ENCODE peak calls at places on chromosomes 7 and 10, in six cellular contexts. One of them, this sample, is unnamed. For H3K9me2, the result is how much of the 10 kb centered on the place peaks cover.

GRCh38 chr7:42832672-42833071 is 79.2 kb downstream of the C7orf25 start:
- DNase-seq in hepatocyte: no peak
- DNase-seq in PC-3: peak
- DNase-seq in GM23338: no peak
- DNase-seq in SK-N-SH: no peak
- DNase-seq in GM23248: no peak
- DNase-seq in this sample: no peak

GRCh38 chr7:2954433-2954853 is 89.2 kb downstream of the CARD11 start:
- DNase-seq in hepatocyte: no peak
- DNase-seq in PC-3: no peak
- DNase-seq in GM23338: no peak
- DNase-seq in SK-N-SH: no peak
- DNase-seq in GM23248: no peak
- DNase-seq in this sample: no peak

GRCh38 chr7:95411036-95411435 is 14.9 kb upstream of the PON3 start:
- DNase-seq in hepatocyte: no peak
- DNase-seq in PC-3: peak
- DNase-seq in GM23338: no peak
- DNase-seq in SK-N-SH: no peak
- DNase-seq in GM23248: no peak
- DNase-seq in this sample: no peak

GRCh38 chr7:33610918-33611317 is 294.4 kb upstream of the BMPER start:
- DNase-seq in hepatocyte: no peak
- DNase-seq in PC-3: no peak
- DNase-seq in GM23338: no peak
- DNase-seq in SK-N-SH: no peak
- DNase-seq in GM23248: no peak
- DNase-seq in this sample: no peak

GRCh38 chr7:116984917-116985316 is 31.6 kb downstream of the ST7 start:
- DNase-seq in hepatocyte: peak
- DNase-seq in PC-3: peak
- DNase-seq in GM23338: peak
- DNase-seq in SK-N-SH: peak
- DNase-seq in GM23248: peak
- DNase-seq in this sample: peak

GRCh38 chr7:75869776-75870379 is 9.0 kb upstream of the RHBDD2 start:
- DNase-seq in hepatocyte: no peak
- DNase-seq in PC-3: peak
- DNase-seq in GM23338: no peak
- DNase-seq in SK-N-SH: no peak
- DNase-seq in GM23248: no peak
- DNase-seq in this sample: no peak

GRCh38 chr10:117411440-117412428 is 36.5 kb upstream of the PDZD8 start:
- DNase-seq in hepatocyte: no peak
- DNase-seq in PC-3: no peak
- DNase-seq in GM23338: no peak
- DNase-seq in SK-N-SH: peak
- DNase-seq in GM23248: no peak
- DNase-seq in this sample: no peak

GRCh38 chr10:73044378-73045285 is 52.0 kb downstream of the P4HA1 start:
- DNase-seq in hepatocyte: no peak
- DNase-seq in PC-3: peak
- DNase-seq in GM23338: peak
- DNase-seq in SK-N-SH: no peak
- DNase-seq in GM23248: peak
- DNase-seq in this sample: no peak

GRCh38 chr7:33710608-33711007 is 194.7 kb upstream of the BMPER start:
- DNase-seq in hepatocyte: no peak
- DNase-seq in PC-3: no peak
- DNase-seq in GM23338: no peak
- DNase-seq in SK-N-SH: no peak
- DNase-seq in GM23248: peak
- DNase-seq in this sample: peak

GRCh38 chr7:151378496-151379192 is 31.2 kb downstream of the WDR86 start:
- DNase-seq in hepatocyte: no peak
- DNase-seq in PC-3: no peak
- DNase-seq in GM23338: no peak
- DNase-seq in SK-N-SH: no peak
- DNase-seq in GM23248: no peak
- DNase-seq in this sample: no peak

GRCh38 chr10:131269776-131270460 is 41.6 kb downstream of the TCERG1L start:
- DNase-seq in hepatocyte: no peak
- DNase-seq in PC-3: no peak
- DNase-seq in GM23338: no peak
- DNase-seq in SK-N-SH: peak
- DNase-seq in GM23248: no peak
- DNase-seq in this sample: no peak

GRCh38 chr10:75765705-75766104 is 334.3 kb downstream of the LRMDA start:
- DNase-seq in hepatocyte: no peak
- DNase-seq in PC-3: no peak
- DNase-seq in GM23338: no peak
- DNase-seq in SK-N-SH: no peak
- DNase-seq in GM23248: no peak
- DNase-seq in this sample: no peak

GRCh38 chr7:96739609-96740008 is 30.0 kb upstream of the SEM1 start:
- DNase-seq in hepatocyte: no peak
- DNase-seq in PC-3: no peak
- DNase-seq in GM23338: peak
- DNase-seq in SK-N-SH: no peak
- DNase-seq in GM23248: no peak
- DNase-seq in this sample: no peak

GRCh38 chr10:34960983-34961382 is 129.2 kb downstream of the CUL2 start:
- DNase-seq in hepatocyte: no peak
- DNase-seq in PC-3: peak
- DNase-seq in GM23338: peak
- DNase-seq in SK-N-SH: peak
- DNase-seq in GM23248: peak
- DNase-seq in this sample: no peak

GRCh38 chr10:120394446-120394845 is 62.6 kb upstream of the PLPP4 start:
- DNase-seq in hepatocyte: no peak
- DNase-seq in PC-3: no peak
- DNase-seq in GM23338: no peak
- DNase-seq in SK-N-SH: no peak
- DNase-seq in GM23248: no peak
- DNase-seq in this sample: no peak

GRCh38 chr10:99534939-99535763 is 2.4 kb downstream of the NKX2-3 start:
- DNase-seq in hepatocyte: peak
- DNase-seq in PC-3: peak
- DNase-seq in GM23338: peak
- DNase-seq in SK-N-SH: peak
- DNase-seq in GM23248: peak
- DNase-seq in this sample: no peak

GRCh38 chr7:115102738-115103137 is 180.8 kb downstream of the MDFIC start:
- DNase-seq in hepatocyte: no peak
- DNase-seq in PC-3: no peak
- DNase-seq in GM23338: no peak
- DNase-seq in SK-N-SH: no peak
- DNase-seq in GM23248: no peak
- DNase-seq in this sample: no peak

GRCh38 chr10:132227851-132228390 is 41.2 kb downstream of the DPYSL4 start:
- DNase-seq in hepatocyte: no peak
- DNase-seq in PC-3: no peak
- DNase-seq in GM23338: no peak
- DNase-seq in SK-N-SH: no peak
- DNase-seq in GM23248: no peak
- DNase-seq in this sample: no peak

GRCh38 chr7:151243411-151244155 is 4.9 kb downstream of the SMARCD3 start:
- DNase-seq in hepatocyte: no peak
- DNase-seq in PC-3: no peak
- DNase-seq in GM23338: no peak
- DNase-seq in SK-N-SH: no peak
- DNase-seq in GM23248: no peak
- DNase-seq in this sample: peak

GRCh38 chr7:158861004-158861787 is 4.8 kb downstream of the DYNC2I1 start:
- DNase-seq in hepatocyte: no peak
- DNase-seq in PC-3: no peak
- DNase-seq in GM23338: peak
- DNase-seq in SK-N-SH: no peak
- DNase-seq in GM23248: no peak
- DNase-seq in this sample: no peak

GRCh38 chr7:83941300-83941699 is 253.3 kb downstream of the SEMA3A start:
- DNase-seq in hepatocyte: no peak
- DNase-seq in PC-3: peak
- DNase-seq in GM23338: no peak
- DNase-seq in SK-N-SH: no peak
- DNase-seq in GM23248: no peak
- DNase-seq in this sample: no peak

GRCh38 chr7:92709150-92709549 is 119.0 kb upstream of the FAM133B start:
- DNase-seq in hepatocyte: no peak
- DNase-seq in PC-3: no peak
- DNase-seq in GM23338: peak
- DNase-seq in SK-N-SH: no peak
- DNase-seq in GM23248: no peak
- DNase-seq in this sample: no peak
- H3K9me2 ChIP-seq in hepatocyte: under half
- H3K9me2 ChIP-seq in PC-3: under half
- H3K9me2 ChIP-seq in GM23338: under half
- H3K9me2 ChIP-seq in SK-N-SH: under half
- H3K9me2 ChIP-seq in GM23248: under half
- H3K9me2 ChIP-seq in this sample: under half

GRCh38 chr10:13627459-13628310 is 40.9 kb downstream of the PRPF18 start:
- DNase-seq in hepatocyte: no peak
- DNase-seq in PC-3: no peak
- DNase-seq in GM23338: peak
- DNase-seq in SK-N-SH: no peak
- DNase-seq in GM23248: peak
- DNase-seq in this sample: no peak
- H3K4me3 ChIP-seq in hepatocyte: no peak
- H3K4me3 ChIP-seq in PC-3: no peak
- H3K4me3 ChIP-seq in GM23338: no peak
- H3K4me3 ChIP-seq in SK-N-SH: no peak
- H3K4me3 ChIP-seq in GM23248: no peak
- H3K4me3 ChIP-seq in this sample: no peak

GRCh38 chr7:28165221-28165807 is 15.3 kb downstream of the JAZF1 start:
- DNase-seq in hepatocyte: no peak
- DNase-seq in PC-3: no peak
- DNase-seq in GM23338: no peak
- DNase-seq in SK-N-SH: no peak
- DNase-seq in GM23248: peak
- DNase-seq in this sample: peak
- H2AFZ ChIP-seq in hepatocyte: no peak
- H2AFZ ChIP-seq in PC-3: no peak
- H2AFZ ChIP-seq in GM23338: no peak
- H2AFZ ChIP-seq in SK-N-SH: no peak
- H2AFZ ChIP-seq in GM23248: peak
- H2AFZ ChIP-seq in this sample: no peak

GRCh38 chr10:128774979-128775378 is 648.8 kb upstream of the MKI67 start:
- DNase-seq in hepatocyte: no peak
- DNase-seq in PC-3: no peak
- DNase-seq in GM23338: no peak
- DNase-seq in SK-N-SH: no peak
- DNase-seq in GM23248: no peak
- DNase-seq in this sample: no peak
- H3K9me2 ChIP-seq in hepatocyte: under half
- H3K9me2 ChIP-seq in PC-3: under half
- H3K9me2 ChIP-seq in GM23338: under half
- H3K9me2 ChIP-seq in SK-N-SH: under half
- H3K9me2 ChIP-seq in GM23248: under half
- H3K9me2 ChIP-seq in this sample: under half

DNA sequence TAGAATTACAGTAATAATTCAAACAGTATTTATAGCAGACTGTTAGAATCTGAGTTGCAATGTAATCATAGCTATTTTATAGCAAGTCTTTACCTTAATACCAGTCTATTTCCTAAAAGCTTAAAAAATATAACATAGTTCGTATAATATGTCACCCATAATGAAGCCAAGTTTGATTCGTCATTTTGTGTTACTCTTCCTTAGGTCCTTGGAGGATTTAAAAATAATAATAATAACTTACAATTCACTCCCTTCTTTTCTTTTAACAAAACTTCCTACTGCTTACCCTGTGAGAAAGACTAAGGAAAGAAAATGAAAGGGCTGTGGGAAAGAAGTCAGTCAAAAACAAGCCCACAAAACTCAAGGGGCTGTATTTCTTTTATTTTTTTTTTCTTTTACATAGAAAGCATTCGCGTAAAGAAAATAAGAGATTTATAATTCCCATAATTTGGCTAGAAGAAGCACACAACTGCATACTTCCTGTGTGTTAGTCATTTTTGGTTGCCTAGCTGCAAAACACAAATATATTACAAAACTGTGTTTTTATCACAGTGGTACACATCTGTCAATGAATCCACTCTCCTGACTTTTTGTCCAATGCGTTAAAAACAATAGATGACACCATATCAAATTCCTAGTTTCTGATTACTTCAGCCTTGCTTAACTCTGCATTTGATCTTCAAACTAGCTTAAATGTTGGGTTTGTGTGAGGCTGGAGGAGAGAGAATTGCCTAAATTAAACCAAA is 187.2 kb upstream of the CELF2 start:
- DNase-seq in hepatocyte: no peak
- DNase-seq in PC-3: peak
- DNase-seq in GM23338: no peak
- DNase-seq in SK-N-SH: no peak
- DNase-seq in GM23248: peak
- DNase-seq in this sample: no peak
- H3K4me3 ChIP-seq in hepatocyte: no peak
- H3K4me3 ChIP-seq in PC-3: no peak
- H3K4me3 ChIP-seq in GM23338: no peak
- H3K4me3 ChIP-seq in SK-N-SH: no peak
- H3K4me3 ChIP-seq in GM23248: peak
- H3K4me3 ChIP-seq in this sample: no peak

This sample was measured in Karpas-422.